ENCODE peak calls at places on chromosomes 16 and 17, in eight cellular contexts. One of them, this sample, is unnamed.

GRCh38 chr16:10045291-10045775 is 136.9 kb downstream of the GRIN2A start:
- DNase-seq in GM13976: no peak
- DNase-seq in upper lobe of right lung: no peak
- DNase-seq in nephron progenitor cell: no peak
- DNase-seq in RWPE2: no peak
- DNase-seq in cardiac fibroblast: no peak
- DNase-seq in uterus: no peak
- DNase-seq in breast epithelium: no peak
- DNase-seq in this sample: no peak

GRCh38 chr16:31402687-31403086 is 9.6 kb downstream of the ITGAD start:
- DNase-seq in uterus: no peak
- DNase-seq in RWPE2: no peak
- DNase-seq in GM13976: no peak
- DNase-seq in breast epithelium: no peak
- DNase-seq in upper lobe of right lung: no peak
- DNase-seq in nephron progenitor cell: no peak
- DNase-seq in cardiac fibroblast: no peak
- DNase-seq in this sample: peak; percentile 25

GRCh38 chr16:5309946-5310611 is 212.5 kb upstream of the EEF2KMT start:
- DNase-seq in nephron progenitor cell: no peak
- DNase-seq in GM13976: no peak
- DNase-seq in upper lobe of right lung: no peak
- DNase-seq in RWPE2: no peak
- DNase-seq in breast epithelium: no peak
- DNase-seq in uterus: no peak
- DNase-seq in cardiac fibroblast: no peak
- DNase-seq in this sample: no peak

GRCh38 chr16:25020112-25020591 is 5.0 kb upstream of the ARHGAP17 start:
- DNase-seq in breast epithelium: no peak
- DNase-seq in uterus: no peak
- DNase-seq in nephron progenitor cell: no peak
- DNase-seq in RWPE2: no peak
- DNase-seq in upper lobe of right lung: no peak
- DNase-seq in GM13976: no peak
- DNase-seq in cardiac fibroblast: no peak
- DNase-seq in this sample: no peak

GRCh38 chr17:53193044-53193443 is 629.7 kb upstream of the KIF2B start:
- DNase-seq in breast epithelium: no peak
- DNase-seq in upper lobe of right lung: no peak
- DNase-seq in cardiac fibroblast: no peak
- DNase-seq in nephron progenitor cell: no peak
- DNase-seq in RWPE2: no peak
- DNase-seq in GM13976: no peak
- DNase-seq in uterus: no peak
- DNase-seq in this sample: no peak

GRCh38 chr16:19184823-19185509 is 16.9 kb downstream of the SYT17 start:
- DNase-seq in breast epithelium: no peak
- DNase-seq in RWPE2: no peak
- DNase-seq in uterus: no peak
- DNase-seq in GM13976: no peak
- DNase-seq in cardiac fibroblast: peak; percentile 21
- DNase-seq in nephron progenitor cell: no peak
- DNase-seq in upper lobe of right lung: no peak
- DNase-seq in this sample: no peak

GRCh38 chr17:10041916-10042588 is 137.0 kb upstream of the RCVRN start:
- DNase-seq in RWPE2: no peak
- DNase-seq in cardiac fibroblast: peak; percentile 56
- DNase-seq in upper lobe of right lung: no peak
- DNase-seq in breast epithelium: no peak
- DNase-seq in GM13976: no peak
- DNase-seq in uterus: no peak
- DNase-seq in nephron progenitor cell: no peak
- DNase-seq in this sample: no peak

GRCh38 chr16:77169650-77170236 is 21.2 kb upstream of the MON1B start:
- DNase-seq in RWPE2: no peak
- DNase-seq in breast epithelium: no peak
- DNase-seq in nephron progenitor cell: peak; percentile 68
- DNase-seq in upper lobe of right lung: no peak
- DNase-seq in cardiac fibroblast: peak; percentile 44
- DNase-seq in GM13976: peak; percentile 40
- DNase-seq in uterus: no peak
- DNase-seq in this sample: peak; percentile 0

GRCh38 chr17:80724723-80725388 is 180.2 kb downstream of the RPTOR start:
- DNase-seq in breast epithelium: no peak
- DNase-seq in upper lobe of right lung: no peak
- DNase-seq in GM13976: no peak
- DNase-seq in nephron progenitor cell: no peak
- DNase-seq in RWPE2: peak; percentile 89
- DNase-seq in uterus: no peak
- DNase-seq in cardiac fibroblast: peak; percentile 78
- DNase-seq in this sample: peak; percentile 84

GRCh38 chr16:25064967-25065366 is 46.6 kb upstream of the LCMT1 start:
- DNase-seq in cardiac fibroblast: no peak
- DNase-seq in GM13976: no peak
- DNase-seq in RWPE2: no peak
- DNase-seq in uterus: no peak
- DNase-seq in breast epithelium: no peak
- DNase-seq in upper lobe of right lung: no peak
- DNase-seq in nephron progenitor cell: no peak
- DNase-seq in this sample: no peak

GRCh38 chr16:67311607-67312449 is 14.7 kb downstream of the KCTD19 start:
- DNase-seq in GM13976: peak; percentile 74
- DNase-seq in RWPE2: peak; percentile 87
- DNase-seq in cardiac fibroblast: peak; percentile 97
- DNase-seq in nephron progenitor cell: no peak
- DNase-seq in upper lobe of right lung: no peak
- DNase-seq in uterus: peak; percentile 41
- DNase-seq in breast epithelium: no peak
- DNase-seq in this sample: peak; percentile 99

GRCh38 chr17:39916918-39917317 is 1.5 kb downstream of the GSDMB start:
- DNase-seq in cardiac fibroblast: peak; percentile 13
- DNase-seq in upper lobe of right lung: peak; percentile 6
- DNase-seq in RWPE2: no peak
- DNase-seq in uterus: no peak
- DNase-seq in GM13976: no peak
- DNase-seq in nephron progenitor cell: no peak
- DNase-seq in breast epithelium: no peak
- DNase-seq in this sample: no peak

GRCh38 chr17:71392715-71393567 is 727.9 kb upstream of the SOX9 start:
- DNase-seq in RWPE2: no peak
- DNase-seq in nephron progenitor cell: no peak
- DNase-seq in breast epithelium: no peak
- DNase-seq in uterus: no peak
- DNase-seq in cardiac fibroblast: peak; percentile 6
- DNase-seq in upper lobe of right lung: no peak
- DNase-seq in GM13976: no peak
- DNase-seq in this sample: peak; percentile 53

DNA sequence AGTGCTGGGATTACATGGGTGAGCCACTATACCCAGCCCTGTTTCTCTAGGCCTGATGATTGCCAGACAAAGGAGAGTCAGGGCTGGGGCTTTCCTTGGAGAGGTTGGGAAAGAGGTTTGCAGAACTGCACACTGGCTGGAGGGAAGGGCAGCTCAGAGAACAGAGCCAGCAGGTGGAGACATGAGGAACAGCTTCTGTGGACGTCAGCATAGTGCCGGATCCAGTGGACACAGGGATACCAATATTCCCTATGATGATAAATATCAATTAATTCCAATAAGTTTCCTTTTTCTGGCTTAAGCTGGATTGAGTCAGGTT is 43.2 kb upstream of the SCNN1B start:
- DNase-seq in nephron progenitor cell: no peak
- DNase-seq in GM13976: no peak
- DNase-seq in cardiac fibroblast: no peak
- DNase-seq in RWPE2: no peak
- DNase-seq in breast epithelium: no peak
- DNase-seq in upper lobe of right lung: no peak
- DNase-seq in uterus: no peak
- DNase-seq in this sample: no peak
- TF ChIP-seq CTCF in nephron progenitor cell: no peak
- TF ChIP-seq CTCF in GM13976: no peak
- TF ChIP-seq CTCF in cardiac fibroblast: no peak
- TF ChIP-seq CTCF in RWPE2: no peak
- TF ChIP-seq CTCF in breast epithelium: no peak
- TF ChIP-seq CTCF in upper lobe of right lung: no peak
- TF ChIP-seq CTCF in uterus: no peak
- TF ChIP-seq CTCF in this sample: no peak

GRCh38 chr17:75756451-75757085 is 8.4 kb downstream of the GALK1 start:
- DNase-seq in nephron progenitor cell: no peak
- DNase-seq in breast epithelium: no peak
- DNase-seq in GM13976: no peak
- DNase-seq in RWPE2: peak; percentile 74
- DNase-seq in uterus: no peak
- DNase-seq in cardiac fibroblast: no peak
- DNase-seq in upper lobe of right lung: no peak
- DNase-seq in this sample: no peak

GRCh38 chr17:75755990-75756389 is 9.0 kb downstream of the GALK1 start:
- DNase-seq in RWPE2: no peak
- DNase-seq in upper lobe of right lung: no peak
- DNase-seq in cardiac fibroblast: no peak
- DNase-seq in breast epithelium: no peak
- DNase-seq in uterus: no peak
- DNase-seq in nephron progenitor cell: no peak
- DNase-seq in GM13976: no peak
- DNase-seq in this sample: no peak

GRCh38 chr17:75753514-75754377 is 11.2 kb downstream of the GALK1 start:
- DNase-seq in GM13976: peak; percentile 94
- DNase-seq in upper lobe of right lung: peak; percentile 86
- DNase-seq in RWPE2: peak; percentile 70
- DNase-seq in cardiac fibroblast: peak; percentile 76
- DNase-seq in breast epithelium: no peak
- DNase-seq in nephron progenitor cell: peak; percentile 83
- DNase-seq in uterus: peak; percentile 80
- DNase-seq in this sample: peak; percentile 91

GRCh38 chr17:75754378-75755204 is 10.4 kb downstream of the GALK1 start:
- DNase-seq in cardiac fibroblast: no peak
- DNase-seq in GM13976: no peak
- DNase-seq in nephron progenitor cell: no peak
- DNase-seq in breast epithelium: no peak
- DNase-seq in uterus: peak; percentile 21
- DNase-seq in upper lobe of right lung: no peak
- DNase-seq in RWPE2: no peak
- DNase-seq in this sample: no peak

GRCh38 chr17:75755205-75755901 is 9.6 kb downstream of the GALK1 start:
- DNase-seq in upper lobe of right lung: no peak
- DNase-seq in nephron progenitor cell: no peak
- DNase-seq in GM13976: no peak
- DNase-seq in uterus: no peak
- DNase-seq in breast epithelium: no peak
- DNase-seq in cardiac fibroblast: no peak
- DNase-seq in RWPE2: peak; percentile 78
- DNase-seq in this sample: peak; percentile 87
- TF ChIP-seq CTCF in upper lobe of right lung: no peak
- TF ChIP-seq CTCF in nephron progenitor cell: no peak
- TF ChIP-seq CTCF in GM13976: no peak
- TF ChIP-seq CTCF in uterus: no peak
- TF ChIP-seq CTCF in breast epithelium: no peak
- TF ChIP-seq CTCF in cardiac fibroblast: no peak
- TF ChIP-seq CTCF in RWPE2: no peak
- TF ChIP-seq CTCF in this sample: no peak

GRCh38 chr17:69134112-69134511 is 7.6 kb downstream of the ABCA6 start:
- DNase-seq in upper lobe of right lung: no peak
- DNase-seq in breast epithelium: no peak
- DNase-seq in cardiac fibroblast: no peak
- DNase-seq in uterus: no peak
- DNase-seq in GM13976: no peak
- DNase-seq in nephron progenitor cell: no peak
- DNase-seq in RWPE2: no peak
- DNase-seq in this sample: no peak

GRCh38 chr17:69130627-69131293 is 10.9 kb downstream of the ABCA6 start:
- DNase-seq in RWPE2: no peak
- DNase-seq in breast epithelium: no peak
- DNase-seq in uterus: no peak
- DNase-seq in cardiac fibroblast: no peak
- DNase-seq in GM13976: no peak
- DNase-seq in nephron progenitor cell: no peak
- DNase-seq in upper lobe of right lung: no peak
- DNase-seq in this sample: no peak
- TF ChIP-seq CTCF in RWPE2: no peak
- TF ChIP-seq CTCF in breast epithelium: no peak
- TF ChIP-seq CTCF in uterus: no peak
- TF ChIP-seq CTCF in cardiac fibroblast: no peak
- TF ChIP-seq CTCF in GM13976: no peak
- TF ChIP-seq CTCF in nephron progenitor cell: no peak
- TF ChIP-seq CTCF in upper lobe of right lung: no peak
- TF ChIP-seq CTCF in this sample: no peak

DNA sequence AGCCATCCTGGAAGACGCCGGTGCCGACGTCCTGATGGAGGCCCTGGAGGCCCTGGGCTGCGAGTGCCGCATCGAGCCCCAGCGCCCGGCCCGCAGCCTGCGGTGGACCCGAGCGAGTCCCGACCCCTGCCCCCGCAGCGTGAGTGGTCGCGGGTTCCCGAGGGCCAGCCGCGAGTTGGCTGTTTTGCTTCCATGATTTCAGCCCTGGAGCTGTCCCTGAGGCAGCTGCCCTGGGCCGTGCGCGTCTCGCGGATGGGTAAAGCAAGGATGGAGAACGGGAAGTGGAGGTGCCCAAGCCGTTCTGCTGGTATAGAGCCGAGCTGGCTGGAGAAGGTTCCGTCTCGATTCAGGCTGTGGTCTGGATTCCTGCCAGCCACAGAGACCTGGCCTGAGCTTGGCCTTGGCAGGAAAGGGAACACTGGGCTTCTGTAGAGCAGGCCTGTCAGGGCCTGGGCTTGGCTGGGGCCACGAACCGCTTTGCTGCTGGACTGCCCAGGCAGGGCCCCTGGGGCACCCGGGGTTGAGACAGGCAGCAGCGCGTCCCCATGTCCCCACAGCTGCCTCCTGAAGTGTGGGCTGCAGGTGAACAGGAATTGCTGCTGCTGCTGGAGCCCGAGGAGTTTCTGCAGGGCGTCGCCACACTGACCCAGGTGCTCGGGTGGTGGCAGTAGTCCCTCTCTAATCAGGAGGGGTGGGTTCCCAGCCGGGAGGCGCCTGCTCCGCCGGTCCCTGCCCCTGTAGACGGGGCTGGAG is 945 bp upstream of the MRPS34 start:
- DNase-seq in nephron progenitor cell: no peak
- DNase-seq in upper lobe of right lung: no peak
- DNase-seq in RWPE2: no peak
- DNase-seq in breast epithelium: peak; percentile 68
- DNase-seq in uterus: no peak
- DNase-seq in GM13976: no peak
- DNase-seq in cardiac fibroblast: peak; percentile 53
- DNase-seq in this sample: no peak
- TF ChIP-seq CTCF in nephron progenitor cell: peak; percentile 4
- TF ChIP-seq CTCF in upper lobe of right lung: no peak
- TF ChIP-seq CTCF in RWPE2: peak; percentile 61
- TF ChIP-seq CTCF in breast epithelium: no peak
- TF ChIP-seq CTCF in uterus: no peak
- TF ChIP-seq CTCF in GM13976: no peak
- TF ChIP-seq CTCF in cardiac fibroblast: no peak
- TF ChIP-seq CTCF in this sample: no peak

DNA sequence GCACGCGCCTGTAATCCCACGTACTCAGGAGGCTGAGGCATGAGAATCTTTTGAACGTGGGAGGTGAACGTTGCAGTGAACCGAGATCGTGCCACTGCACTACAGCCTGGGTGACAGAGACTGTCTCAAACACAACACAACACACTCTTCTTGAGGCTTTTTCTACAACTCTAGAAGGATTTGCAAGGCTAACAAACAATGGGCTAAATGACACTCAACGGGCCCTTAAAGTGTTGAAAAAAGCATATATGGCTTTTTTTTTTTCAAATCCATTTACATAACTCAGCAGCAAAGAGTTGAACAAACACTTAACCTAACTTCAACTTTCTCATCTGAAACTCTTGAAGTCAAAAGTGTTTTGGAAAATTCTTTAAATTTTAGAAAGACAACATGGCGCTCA is 22.3 kb downstream of the CDR2 start:
- DNase-seq in GM13976: no peak
- DNase-seq in cardiac fibroblast: no peak
- DNase-seq in breast epithelium: no peak
- DNase-seq in RWPE2: no peak
- DNase-seq in nephron progenitor cell: no peak
- DNase-seq in upper lobe of right lung: no peak
- DNase-seq in uterus: no peak
- DNase-seq in this sample: no peak
- TF ChIP-seq CTCF in GM13976: no peak
- TF ChIP-seq CTCF in cardiac fibroblast: no peak
- TF ChIP-seq CTCF in breast epithelium: no peak
- TF ChIP-seq CTCF in RWPE2: no peak
- TF ChIP-seq CTCF in nephron progenitor cell: no peak
- TF ChIP-seq CTCF in upper lobe of right lung: no peak
- TF ChIP-seq CTCF in uterus: no peak
- TF ChIP-seq CTCF in this sample: no peak